ENCODE peak calls at places on chromosomes 2 and 18, in seven cellular contexts. F is CD8-positive, alpha-beta T cell; H is GM23248; B is hepatocyte; J is right atrium auricular region; C is A549; R is aorta. N is an unnamed sample.

GRCh38 chr2:199985625-199986207 is 30.3 kb downstream of the MAIP1 start:
- DNase-seq in B (peak), C (peak), F (peak), J (no peak), H (peak), R (no peak), N (peak)

GRCh38 chr2:127183771-127184170 is 36.3 kb downstream of the CYP27C1 start:
- DNase-seq in F (no peak), C (no peak), R (no peak), H (no peak), J (no peak), B (no peak), N (no peak)

GRCh38 chr2:195363496-195363895 is 293.5 kb upstream of the SLC39A10 start:
- DNase-seq in C (no peak), H (peak), F (no peak), R (no peak), B (no peak), J (no peak), N (no peak)

GRCh38 chr2:42767899-42768705 is 4.2 kb upstream of the OXER1 start:
- DNase-seq in J (no peak), B (no peak), C (no peak), H (peak), R (no peak), F (no peak), N (no peak)

GRCh38 chr2:137975280-137976271 is 11.3 kb downstream of the HNMT start:
- DNase-seq in R (no peak), H (no peak), F (no peak), C (no peak), J (no peak), B (peak), N (no peak)

GRCh38 chr2:178195390-178196166 is 1.3 kb downstream of the OSBPL6 start:
- DNase-seq in J (no peak), F (no peak), C (peak), H (no peak), R (no peak), B (no peak), N (no peak)

GRCh38 chr18:49161627-49162026 is 210.9 kb upstream of the SMAD7 start:
- DNase-seq in R (no peak), H (peak), C (no peak), B (peak), J (no peak), F (no peak), N (peak)

GRCh38 chr18:59706499-59706898 is 9.3 kb upstream of the CCBE1 start:
- DNase-seq in J (no peak), C (no peak), H (no peak), F (no peak), B (no peak), R (no peak), N (no peak)

GRCh38 chr2:13545320-13545719 is 828.6 kb downstream of the TRIB2 start:
- DNase-seq in H (no peak), B (no peak), F (no peak), C (no peak), R (no peak), J (no peak), N (peak)

GRCh38 chr2:238242731-238243495 is 3.1 kb upstream of the HES6 start:
- DNase-seq in J (no peak), F (no peak), H (no peak), R (no peak), B (peak), C (no peak), N (no peak)

GRCh38 chr2:48829036-48829435 is 73.5 kb upstream of the LHCGR start:
- DNase-seq in B (no peak), F (no peak), C (no peak), J (no peak), R (no peak), H (peak), N (no peak)

GRCh38 chr18:56891116-56891515 is 240.0 kb downstream of the WDR7 start:
- DNase-seq in H (peak), R (no peak), B (no peak), F (no peak), J (no peak), C (no peak), N (no peak)

GRCh38 chr2:23689131-23689700 is 237.7 kb downstream of the ATAD2B start:
- DNase-seq in C (no peak), R (no peak), J (no peak), H (no peak), F (no peak), B (no peak), N (no peak)

GRCh38 chr2:145043399-145043834 is 523.5 kb upstream of the ZEB2 start:
- DNase-seq in F (no peak), C (no peak), H (no peak), J (no peak), R (peak), B (no peak), N (no peak)

GRCh38 chr2:66869076-66869475 is 434.2 kb downstream of the MEIS1 start:
- DNase-seq in J (no peak), B (no peak), H (peak), C (no peak), R (no peak), F (no peak), N (no peak)

GRCh38 chr2:61134141-61134540 is 27.8 kb upstream of the C2orf74 start:
- DNase-seq in B (no peak), H (no peak), F (no peak), C (no peak), J (no peak), R (no peak), N (no peak)

GRCh38 chr2:187078297-187078696 is 229.3 kb upstream of the ZSWIM2 start:
- DNase-seq in R (no peak), H (peak), C (no peak), F (no peak), B (peak), J (no peak), N (no peak)

DNA sequence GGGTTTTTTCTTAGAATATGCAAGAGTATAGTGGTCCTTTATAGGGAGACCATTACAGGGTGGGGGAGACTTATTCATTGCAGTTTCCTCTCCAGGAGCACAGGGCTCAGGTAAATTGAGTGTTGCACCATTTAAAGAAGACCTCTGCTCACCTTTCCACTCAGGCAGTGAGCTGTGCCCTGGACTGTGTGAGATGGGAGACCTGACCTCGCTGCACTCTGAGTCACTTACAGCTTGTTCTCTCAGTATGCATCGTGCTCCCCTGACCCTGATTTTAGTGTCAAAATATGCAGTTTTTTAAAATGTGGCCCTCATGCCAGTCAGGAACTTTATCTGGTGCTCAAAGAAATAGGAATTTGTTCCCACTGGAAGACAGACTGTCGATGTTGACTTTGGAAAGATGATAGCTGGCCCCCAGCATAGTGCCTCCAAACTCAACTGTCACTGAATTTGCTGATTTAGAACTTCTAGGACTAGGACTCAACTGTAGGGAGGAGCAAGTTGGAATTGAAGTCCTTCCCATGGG is 146.7 kb upstream of the EPAS1 start:
- DNase-seq in J (no peak), F (no peak), H (no peak), C (no peak), R (no peak), B (no peak), N (no peak)
- H3K4me3 ChIP-seq in J (no peak), F (no peak), H (no peak), C (no peak), R (no peak), B (no peak), N (no peak)

DNA sequence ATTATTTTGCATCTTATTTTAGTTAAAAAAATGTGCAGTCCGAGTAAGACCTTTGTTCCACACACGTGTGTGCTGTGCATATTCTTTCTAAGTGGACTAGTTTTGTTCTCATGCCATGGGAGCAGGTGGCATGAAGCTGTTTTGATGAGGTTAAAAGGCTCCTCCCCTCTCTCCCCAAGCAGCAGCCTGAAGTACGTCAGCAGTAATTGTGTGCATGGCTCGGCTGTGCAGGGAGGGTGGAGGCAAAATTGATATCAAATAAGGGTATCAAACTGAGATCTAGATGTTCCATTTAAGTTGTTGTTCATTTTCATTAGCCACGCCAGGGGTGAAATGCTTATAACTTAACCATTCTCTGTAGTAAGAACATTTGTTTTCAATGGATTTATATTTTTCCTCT is at the start of gene NYAP2:
- DNase-seq in F (no peak), J (no peak), C (no peak), B (no peak), H (no peak), R (no peak), N (no peak)
- H3K4me3 ChIP-seq in F (no peak), J (no peak), C (no peak), B (no peak), H (no peak), R (no peak), N (no peak)

GRCh38 chr2:36476411-36476810 is 120.8 kb downstream of the CRIM1 start:
- DNase-seq in J (no peak), H (no peak), F (no peak), R (no peak), B (no peak), C (no peak), N (no peak)

GRCh38 chr2:36478999-36479398 is 119.0 kb downstream of the FEZ2 start:
- DNase-seq in H (no peak), C (no peak), F (no peak), R (no peak), B (no peak), J (no peak), N (no peak)

GRCh38 chr2:36478332-36478738 is 119.6 kb downstream of the FEZ2 start:
- DNase-seq in F (no peak), H (peak), C (peak), R (peak), B (peak), J (no peak), N (no peak)

GRCh38 chr2:36477315-36477714 is 120.7 kb downstream of the FEZ2 start:
- DNase-seq in J (no peak), R (no peak), H (no peak), B (no peak), C (no peak), F (no peak), N (no peak)

DNA sequence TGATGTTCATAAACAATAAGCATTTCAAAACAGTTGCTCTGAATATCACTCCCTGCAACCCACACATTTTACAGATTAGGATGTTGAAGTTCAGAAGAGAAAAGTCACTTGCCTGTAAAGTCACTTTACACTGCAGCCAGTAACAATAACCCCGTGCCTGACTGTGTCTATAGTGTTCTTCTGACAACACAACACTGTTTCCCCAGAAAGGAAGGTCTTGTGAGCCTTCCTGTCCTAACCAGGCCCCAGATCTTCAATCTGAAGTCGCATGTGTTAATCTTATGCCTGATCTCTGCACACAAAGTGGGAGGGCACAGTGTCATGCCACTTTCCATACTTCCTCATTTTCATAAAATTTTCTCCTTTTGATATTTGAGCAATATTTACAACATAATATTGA is 120.2 kb downstream of the FEZ2 start:
- DNase-seq in F (no peak), B (no peak), J (no peak), R (no peak), C (no peak), H (no peak), N (no peak)
- H3K4me3 ChIP-seq in F (no peak), B (no peak), J (no peak), R (no peak), C (peak), H (peak), N (no peak)

DNA sequence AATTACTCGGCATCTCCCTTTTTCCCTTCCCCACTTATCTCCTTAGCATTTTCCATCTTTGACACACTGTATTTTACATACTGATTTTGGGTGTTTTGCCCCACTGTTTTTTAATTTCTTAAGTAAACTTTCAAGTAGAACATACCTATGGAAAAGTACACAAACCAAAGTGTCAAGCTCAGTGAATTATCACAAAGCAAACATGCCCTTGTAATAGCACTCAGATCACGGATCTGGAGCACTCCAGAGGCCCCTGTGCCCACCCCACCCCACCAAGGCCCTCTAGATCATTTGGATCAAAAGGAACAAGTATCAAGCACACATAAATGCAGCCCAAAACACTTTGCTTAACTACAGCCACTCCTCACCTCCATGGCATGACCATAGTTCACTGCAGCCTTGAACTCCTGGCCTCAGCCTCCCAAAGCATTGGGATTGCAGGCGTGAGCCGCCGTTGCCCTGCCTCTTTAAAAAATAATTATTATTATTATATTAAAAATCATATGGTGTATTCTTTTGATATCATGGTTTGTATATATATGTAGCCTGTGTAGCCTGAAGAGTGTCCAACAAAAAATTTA is 38.1 kb downstream of the FER1L5 start:
- DNase-seq in R (no peak), H (no peak), C (no peak), F (no peak), B (no peak), J (no peak), N (no peak)
- H3K4me3 ChIP-seq in R (no peak), H (no peak), C (no peak), F (no peak), B (no peak), J (no peak), N (no peak)

GRCh38 chr2:175462246-175462645 is 280.7 kb upstream of the ATP5MC3 start:
- DNase-seq in J (no peak), R (no peak), H (no peak), B (no peak), F (no peak), C (no peak), N (no peak)
- H3K4me3 ChIP-seq in J (no peak), R (no peak), H (no peak), B (no peak), F (no peak), C (no peak), N (no peak)

GRCh38 chr18:28176674-28176932 is 327 bp downstream of the CDH2 start:
- DNase-seq in F (no peak), H (no peak), B (no peak), C (peak), R (no peak), J (no peak), N (no peak)

GRCh38 chr18:28176933-28177827 is at the start of gene CDH2:
- DNase-seq in C (peak), R (peak), B (peak), J (peak), H (peak), F (no peak), N (no peak)

GRCh38 chr18:28175930-28176673 is 828 bp downstream of the CDH2 start:
- DNase-seq in B (peak), C (peak), J (no peak), H (peak), R (no peak), F (no peak), N (no peak)

GRCh38 chr18:28177828-28178635 is 1.1 kb upstream of the CDH2 start:
- DNase-seq in C (peak), B (peak), J (no peak), F (no peak), R (peak), H (peak), N (no peak)

GRCh38 chr18:28178720-28179119 is 1.8 kb upstream of the CDH2 start:
- DNase-seq in H (peak), R (no peak), J (no peak), F (no peak), B (peak), C (no peak), N (no peak)
- H3K4me3 ChIP-seq in H (peak), R (peak), J (peak), F (no peak), B (peak), C (peak), N (no peak)

GRCh38 chr2:237131749-237132148 is 46.1 kb downstream of the COPS8 start:
- DNase-seq in H (no peak), B (no peak), C (no peak), R (no peak), F (no peak), J (no peak), N (no peak)

GRCh38 chr2:237130562-237131421 is 45.1 kb downstream of the COPS8 start:
- DNase-seq in F (no peak), B (no peak), R (no peak), C (no peak), J (no peak), H (no peak), N (no peak)

GRCh38 chr2:237134831-237135230 is 49.1 kb downstream of the COPS8 start:
- DNase-seq in H (no peak), B (no peak), R (no peak), F (no peak), J (no peak), C (no peak), N (no peak)

GRCh38 chr2:237134321-237134720 is 48.6 kb downstream of the COPS8 start:
- DNase-seq in H (no peak), J (no peak), B (no peak), C (no peak), F (no peak), R (no peak), N (no peak)

GRCh38 chr2:237132799-237133198 is 47.1 kb downstream of the COPS8 start:
- DNase-seq in F (no peak), R (no peak), J (no peak), B (peak), C (peak), H (no peak), N (peak)
- H3K4me3 ChIP-seq in F (no peak), R (no peak), J (no peak), B (no peak), C (no peak), H (no peak), N (no peak)

GRCh38 chr2:54456526-54457325 is 599 bp downstream of the SPTBN1 start:
- DNase-seq in J (no peak), F (no peak), H (peak), C (peak), B (peak), R (no peak), N (no peak)

GRCh38 chr2:54457326-54458023 is 1.3 kb downstream of the SPTBN1 start:
- DNase-seq in B (peak), F (no peak), J (no peak), H (peak), R (no peak), C (peak), N (no peak)

GRCh38 chr2:54461251-54461650 is 5.1 kb downstream of the SPTBN1 start:
- DNase-seq in C (no peak), R (no peak), F (no peak), H (peak), J (no peak), B (no peak), N (no peak)

GRCh38 chr2:54455584-54456525 is at the start of gene SPTBN1:
- DNase-seq in C (peak), F (no peak), H (peak), B (peak), R (peak), J (peak), N (no peak)

DNA sequence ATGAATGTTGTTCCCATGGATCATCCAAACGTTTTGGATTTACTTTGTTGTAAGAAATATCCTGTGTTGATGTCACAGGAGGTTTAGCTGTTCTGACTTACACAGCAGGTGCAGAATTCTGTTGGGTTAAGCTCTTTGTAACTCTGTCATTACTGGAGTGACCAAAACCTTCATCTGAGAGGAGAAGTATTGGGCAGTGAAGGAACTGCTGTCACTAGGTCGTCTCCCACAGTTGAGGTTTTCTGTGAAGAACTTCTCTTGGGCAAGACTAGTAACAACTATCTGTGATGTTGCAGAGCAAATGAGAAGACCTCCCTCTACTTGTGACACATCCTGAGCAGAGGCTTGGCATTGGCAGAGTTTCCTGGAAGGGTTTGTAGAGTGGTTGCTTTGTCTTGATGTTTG is 2.9 kb downstream of the SPTBN1 start:
- DNase-seq in B (no peak), H (peak), F (no peak), R (no peak), C (no peak), J (no peak), N (no peak)
- H3K4me3 ChIP-seq in B (peak), H (peak), F (no peak), R (no peak), C (no peak), J (peak), N (no peak)

GRCh38 chr2:203708846-203709815 is 2.7 kb downstream of the CD28 start:
- DNase-seq in B (no peak), J (no peak), F (no peak), R (no peak), H (no peak), C (no peak), N (no peak)
- H3K4me3 ChIP-seq in B (no peak), J (no peak), F (peak), R (no peak), H (no peak), C (no peak), N (no peak)